ENCODE peak calls at places on chromosomes 1 and 21, in nine cellular contexts. G is Peyer's patch, N is fibroblast of lung, F is GM06990, H is HepG2, Z is left lung, Q is testis, W is brain microvascular endothelial cell, T is right cardiac atrium. A is an unnamed sample.

GRCh38 chr1:92186081-92186480 is 31.6 kb upstream of the C1orf146 start:
- DNase-seq in G (no peak), N (no peak), F (no peak), H (peak), Z (no peak), Q (no peak), W (peak), T (no peak), A (peak)

GRCh38 chr1:108140177-108140576 is 60.0 kb downstream of the SLC25A24 start:
- DNase-seq in G (no peak), N (no peak), F (no peak), H (no peak), Z (no peak), Q (no peak), W (no peak), T (no peak), A (no peak)

GRCh38 chr1:101190441-101190840 is 46.4 kb upstream of the S1PR1 start:
- DNase-seq in G (no peak), N (no peak), F (no peak), H (no peak), Z (no peak), Q (no peak), W (no peak), T (no peak), A (no peak)

GRCh38 chr1:111973150-111973549 is 16.3 kb downstream of the KCND3 start:
- DNase-seq in G (no peak), N (no peak), F (no peak), H (no peak), Z (no peak), Q (no peak), W (no peak), T (no peak), A (no peak)

GRCh38 chr1:113275083-113275482 is 115.2 kb upstream of the MAGI3 start:
- DNase-seq in G (no peak), N (no peak), F (no peak), H (no peak), Z (no peak), Q (no peak), W (no peak), T (no peak), A (no peak)

GRCh38 chr21:45981641-45982255 is at the start of gene COL6A1:
- DNase-seq in G (peak), N (no peak), F (no peak), H (no peak), Z (peak), Q (peak), W (no peak), T (peak), A (no peak)

GRCh38 chr1:182676321-182676720 is 8.1 kb downstream of the RGS8 start:
- DNase-seq in G (no peak), N (peak), F (no peak), H (no peak), Z (no peak), Q (no peak), W (no peak), T (no peak), A (no peak)

GRCh38 chr1:94949681-94950661 is 23.1 kb upstream of the CNN3 start:
- DNase-seq in G (no peak), N (no peak), F (no peak), H (peak), Z (no peak), Q (no peak), W (peak), T (no peak), A (no peak)

GRCh38 chr1:55812281-55812680 is 597.1 kb upstream of the USP24 start:
- DNase-seq in G (no peak), N (peak), F (no peak), H (no peak), Z (no peak), Q (no peak), W (no peak), T (no peak), A (no peak)

GRCh38 chr1:96362623-96363022 is 359.0 kb upstream of the PTBP2 start:
- DNase-seq in G (no peak), N (peak), F (no peak), H (peak), Z (no peak), Q (no peak), W (peak), T (no peak), A (peak)

GRCh38 chr1:7093297-7093696 is 308.0 kb downstream of the CAMTA1 start:
- DNase-seq in G (no peak), N (no peak), F (no peak), H (no peak), Z (no peak), Q (no peak), W (no peak), T (no peak), A (no peak)

GRCh38 chr1:30378991-30379581 is 344.3 kb downstream of the MATN1 start:
- DNase-seq in G (no peak), N (peak), F (no peak), H (peak), Z (no peak), Q (peak), W (peak), T (no peak), A (peak)

GRCh38 chr1:54309631-54310366 is 96.4 kb downstream of the SSBP3 start:
- DNase-seq in G (no peak), N (no peak), F (no peak), H (no peak), Z (no peak), Q (no peak), W (no peak), T (no peak), A (no peak)

GRCh38 chr1:165442053-165442452 is 2.9 kb downstream of the RXRG start:
- DNase-seq in G (no peak), N (no peak), F (no peak), H (no peak), Z (no peak), Q (no peak), W (no peak), T (no peak), A (no peak)

GRCh38 chr1:8259498-8260290 is 58.2 kb upstream of the SLC45A1 start:
- DNase-seq in G (no peak), N (peak), F (no peak), H (peak), Z (no peak), Q (no peak), W (peak), T (no peak), A (peak)

GRCh38 chr1:30197616-30197934 is 525.8 kb downstream of the MATN1 start:
- DNase-seq in G (no peak), N (peak), F (no peak), H (no peak), Z (no peak), Q (no peak), W (no peak), T (no peak), A (no peak)

GRCh38 chr1:54965624-54966340 is 14.6 kb upstream of the TMEM61 start:
- DNase-seq in G (peak), N (peak), F (peak), H (no peak), Z (no peak), Q (peak), W (peak), T (peak), A (no peak)

GRCh38 chr1:165891461-165891860 is 64.0 kb downstream of the UCK2 start:
- DNase-seq in G (no peak), N (no peak), F (no peak), H (no peak), Z (no peak), Q (no peak), W (peak), T (no peak), A (no peak)

GRCh38 chr1:157274698-157275534 is 136.7 kb upstream of the ETV3 start:
- DNase-seq in G (no peak), N (peak), F (no peak), H (no peak), Z (no peak), Q (no peak), W (peak), T (no peak), A (peak)

GRCh38 chr1:212852105-212852688 is 4.7 kb upstream of the SPATA45 start:
- DNase-seq in G (no peak), N (no peak), F (no peak), H (no peak), Z (no peak), Q (no peak), W (no peak), T (no peak), A (no peak)

GRCh38 chr1:54886724-54887664 is at the start of gene DHCR24:
- DNase-seq in G (peak), N (peak), F (peak), H (peak), Z (peak), Q (peak), W (peak), T (peak), A (peak)

GRCh38 chr1:168092566-168093355 is 44.0 kb downstream of the GPR161 start:
- DNase-seq in G (no peak), N (peak), F (no peak), H (peak), Z (no peak), Q (peak), W (no peak), T (no peak), A (no peak)

GRCh38 chr21:29072873-29073221 is 601 bp downstream of the CCT8 start:
- DNase-seq in G (no peak), N (peak), F (no peak), H (peak), Z (no peak), Q (no peak), W (peak), T (no peak), A (no peak)

GRCh38 chr1:84077476-84078107 is 66.5 kb upstream of the PRKACB start:
- DNase-seq in G (peak), N (peak), F (peak), H (peak), Z (peak), Q (peak), W (peak), T (peak), A (peak)

GRCh38 chr1:178599745-178600144 is 86.8 kb downstream of the TEX35 start:
- DNase-seq in G (peak), N (no peak), F (no peak), H (no peak), Z (no peak), Q (no peak), W (no peak), T (no peak), A (no peak)

GRCh38 chr21:42684109-42684916 is 30.9 kb downstream of the PDE9A start:
- DNase-seq in G (no peak), N (no peak), F (no peak), H (no peak), Z (peak), Q (no peak), W (no peak), T (peak), A (no peak)

GRCh38 chr1:232468249-232468648 is 161.7 kb downstream of the SIPA1L2 start:
- DNase-seq in G (no peak), N (no peak), F (no peak), H (no peak), Z (no peak), Q (no peak), W (no peak), T (no peak), A (no peak)

GRCh38 chr1:5514519-5515183 is 477.6 kb downstream of the NPHP4 start:
- DNase-seq in G (peak), N (peak), F (peak), H (peak), Z (peak), Q (peak), W (peak), T (peak), A (no peak)

GRCh38 chr21:31173881-31174555 is 135.7 kb upstream of the KRTAP19-8 start:
- DNase-seq in G (peak), N (peak), F (no peak), H (no peak), Z (no peak), Q (no peak), W (no peak), T (peak), A (no peak)

GRCh38 chr1:193629875-193630274 is 443.5 kb upstream of the B3GALT2 start:
- DNase-seq in G (no peak), N (no peak), F (no peak), H (no peak), Z (no peak), Q (no peak), W (peak), T (no peak), A (peak)

GRCh38 chr1:54547601-54548388 is at the start of gene ACOT11:
- DNase-seq in G (peak), N (peak), F (no peak), H (peak), Z (peak), Q (peak), W (no peak), T (peak), A (no peak)

GRCh38 chr1:12246584-12246983 is 16.8 kb downstream of the VPS13D start:
- DNase-seq in G (no peak), N (no peak), F (no peak), H (no peak), Z (no peak), Q (no peak), W (no peak), T (no peak), A (no peak)

GRCh38 chr1:244052728-244053312 is 1.7 kb downstream of the ZBTB18 start:
- DNase-seq in G (no peak), N (no peak), F (no peak), H (no peak), Z (no peak), Q (no peak), W (no peak), T (no peak), A (no peak)

GRCh38 chr1:244049969-244050834 is 881 bp upstream of the ZBTB18 start:
- DNase-seq in G (peak), N (no peak), F (peak), H (no peak), Z (peak), Q (peak), W (no peak), T (peak), A (no peak)

GRCh38 chr1:244053831-244054230 is 2.7 kb downstream of the ZBTB18 start:
- DNase-seq in G (no peak), N (no peak), F (no peak), H (no peak), Z (no peak), Q (peak), W (no peak), T (no peak), A (no peak)

GRCh38 chr1:244050835-244051444 is at the start of gene ZBTB18:
- DNase-seq in G (no peak), N (peak), F (no peak), H (no peak), Z (no peak), Q (peak), W (peak), T (no peak), A (peak)

DNA sequence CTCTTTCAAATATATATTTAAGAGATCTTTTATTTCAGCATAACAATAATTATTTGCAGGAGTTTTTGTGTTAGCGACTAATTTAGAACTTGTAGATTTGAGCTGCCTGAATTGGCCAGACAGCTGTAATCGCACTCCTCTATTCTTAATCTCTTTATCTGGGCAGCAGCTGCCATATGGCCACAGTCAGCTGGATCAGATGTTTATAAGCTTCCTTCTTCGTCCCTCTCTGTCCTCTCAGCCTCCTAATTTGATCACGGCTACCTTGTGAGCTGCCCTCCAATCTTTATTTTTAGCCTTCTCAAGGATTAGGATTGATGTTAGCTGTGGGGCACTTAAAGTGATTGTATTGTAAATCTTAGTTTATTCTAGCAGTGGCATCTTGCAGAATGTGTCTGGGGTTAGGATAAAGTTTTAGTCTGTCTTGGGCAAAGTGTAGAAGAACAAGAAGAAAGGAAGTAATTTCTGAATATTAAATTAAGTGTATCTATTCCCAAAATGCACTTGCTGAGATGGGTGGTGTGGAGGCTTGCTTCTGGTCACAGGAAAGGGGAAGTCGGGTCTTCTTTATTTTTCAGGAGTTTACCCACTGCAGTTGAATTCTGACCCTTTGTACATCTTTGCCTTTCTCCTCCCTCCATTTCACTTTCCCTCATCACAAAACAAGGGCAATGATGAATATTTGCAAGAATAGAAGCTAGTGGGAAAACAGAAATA is 1.1 kb downstream of the ZBTB18 start:
- DNase-seq in G (no peak), N (no peak), F (no peak), H (no peak), Z (no peak), Q (no peak), W (no peak), T (no peak), A (no peak)
- H3K4me3 ChIP-seq in G (no peak), N (no peak), F (no peak), H (no peak), Z (no peak), Q (no peak), W (no peak), T (no peak), A (peak)

GRCh38 chr1:19070891-19071621 is 114.6 kb upstream of the IFFO2 start:
- DNase-seq in G (no peak), N (no peak), F (no peak), H (no peak), Z (no peak), Q (no peak), W (no peak), T (peak), A (no peak)
- H3K4me3 ChIP-seq in G (no peak), N (no peak), F (no peak), H (no peak), Z (no peak), Q (no peak), W (no peak), T (no peak), A (no peak)

GRCh38 chr1:154327466-154328317 is 2.4 kb downstream of the ATP8B2 start:
- DNase-seq in G (peak), N (no peak), F (peak), H (no peak), Z (no peak), Q (no peak), W (no peak), T (no peak), A (no peak)
- H3K4me3 ChIP-seq in G (peak), N (peak), F (peak), H (no peak), Z (peak), Q (peak), W (peak), T (peak), A (peak)

DNA sequence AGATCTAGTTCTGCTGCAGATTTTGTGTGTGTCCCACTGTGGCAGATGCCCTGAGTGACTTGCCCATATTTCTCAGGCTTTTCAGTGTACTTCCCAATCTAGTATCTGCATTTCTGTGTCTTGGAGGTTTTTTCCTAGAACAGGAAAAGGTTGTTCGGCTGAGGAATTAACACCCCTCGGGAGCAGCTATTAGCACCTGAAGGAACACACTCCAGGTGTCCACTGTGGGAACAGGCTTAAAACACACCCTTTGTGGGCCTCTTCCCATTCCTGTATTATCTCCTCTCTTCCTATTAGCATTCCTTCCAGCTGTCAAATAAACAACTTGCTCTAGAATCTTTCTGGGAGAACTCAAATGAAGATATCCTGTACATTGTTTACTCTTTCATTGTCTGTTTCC is 178.3 kb downstream of the HMCN1 start:
- DNase-seq in G (no peak), N (no peak), F (no peak), H (no peak), Z (no peak), Q (no peak), W (no peak), T (no peak), A (no peak)
- H3K4me3 ChIP-seq in G (no peak), N (no peak), F (no peak), H (no peak), Z (no peak), Q (no peak), W (no peak), T (no peak), A (no peak)

GRCh38 chr1:40593449-40594186 is 62.2 kb downstream of the ZNF684 start:
- DNase-seq in G (no peak), N (no peak), F (no peak), H (no peak), Z (no peak), Q (no peak), W (no peak), T (no peak), A (no peak)
- H3K4me3 ChIP-seq in G (no peak), N (no peak), F (no peak), H (no peak), Z (no peak), Q (no peak), W (no peak), T (no peak), A (no peak)

GRCh38 chr1:71157715-71158114 is 76.9 kb upstream of the ZRANB2 start:
- DNase-seq in G (no peak), N (no peak), F (no peak), H (no peak), Z (no peak), Q (no peak), W (no peak), T (no peak), A (no peak)
- H3K4me3 ChIP-seq in G (no peak), N (no peak), F (no peak), H (no peak), Z (no peak), Q (no peak), W (no peak), T (no peak), A (no peak)